ENCODE peak calls at places on chromosome 1, in five cellular contexts. Y, U, W, J and B are unnamed samples.

GRCh38 chr1:51240096-51240495 is 4.0 kb downstream of the RNF11 start:
- DNase-seq in J (peak), Y (no peak), W (no peak), U (no peak), B (no peak)

GRCh38 chr1:66925944-66926343 is 1.2 kb downstream of the MIER1 start:
- DNase-seq in J (no peak), W (no peak), U (no peak), Y (no peak), B (no peak)

GRCh38 chr1:45421935-45422334 is 69.0 kb downstream of the TESK2 start:
- DNase-seq in Y (no peak), U (no peak), J (no peak), W (no peak), B (no peak)

GRCh38 chr1:35560256-35561225 is 2.9 kb downstream of the NCDN start:
- DNase-seq in W (no peak), U (no peak), Y (no peak), J (no peak), B (no peak)

GRCh38 chr1:5287178-5288155 is 633.1 kb downstream of the AJAP1 start:
- DNase-seq in J (no peak), U (no peak), W (no peak), Y (no peak), B (no peak)

GRCh38 chr1:93677729-93678128 is 3.9 kb downstream of the BCAR3 start:
- DNase-seq in J (no peak), U (no peak), Y (no peak), W (no peak), B (no peak)

GRCh38 chr1:43604192-43604591 is 45.8 kb upstream of the KDM4A start:
- DNase-seq in W (no peak), U (no peak), J (no peak), Y (no peak), B (no peak)

GRCh38 chr1:201450721-201451291 is 18.2 kb downstream of the PHLDA3 start:
- DNase-seq in W (no peak), U (no peak), Y (no peak), J (peak), B (no peak)

GRCh38 chr1:24119859-24120756 is 8.2 kb upstream of the MYOM3 start:
- DNase-seq in Y (no peak), W (no peak), U (no peak), J (no peak), B (no peak)

GRCh38 chr1:175443332-175443731 is 250.8 kb upstream of the KIAA0040 start:
- DNase-seq in Y (no peak), W (no peak), U (no peak), J (no peak), B (no peak)

GRCh38 chr1:175188936-175189335 is 3.6 kb downstream of the KIAA0040 start:
- DNase-seq in J (no peak), Y (no peak), U (peak), W (no peak), B (no peak)